ENCODE peak calls at places on chromosomes 11 and 22, in nine cellular contexts. One of them, this sample, is unnamed.

GRCh38 chr22:24134090-24134846 is 47.0 kb upstream of the SUSD2 start:
- DNase-seq in osteoblast: peak
- DNase-seq in cardiac fibroblast: no peak
- DNase-seq in body of pancreas: peak
- DNase-seq in mammary epithelial cell: no peak
- DNase-seq in mesothelial cell of epicardium: no peak
- DNase-seq in AG09309: no peak
- DNase-seq in stomach: peak
- DNase-seq in fibroblast of pulmonary artery: no peak
- DNase-seq in this sample: peak

GRCh38 chr22:49677495-49677889 is 150.2 kb downstream of the BRD1 start:
- DNase-seq in fibroblast of pulmonary artery: no peak
- DNase-seq in cardiac fibroblast: no peak
- DNase-seq in AG09309: no peak
- DNase-seq in mammary epithelial cell: no peak
- DNase-seq in osteoblast: peak
- DNase-seq in mesothelial cell of epicardium: peak
- DNase-seq in stomach: no peak
- DNase-seq in body of pancreas: no peak
- DNase-seq in this sample: no peak

GRCh38 chr11:58334708-58335107 is 24.2 kb downstream of the OR5B17 start:
- DNase-seq in AG09309: peak
- DNase-seq in body of pancreas: no peak
- DNase-seq in cardiac fibroblast: peak
- DNase-seq in stomach: no peak
- DNase-seq in fibroblast of pulmonary artery: peak
- DNase-seq in osteoblast: peak
- DNase-seq in mammary epithelial cell: peak
- DNase-seq in mesothelial cell of epicardium: no peak
- DNase-seq in this sample: no peak

GRCh38 chr11:27820249-27820648 is 120.0 kb upstream of the BDNF start:
- DNase-seq in osteoblast: no peak
- DNase-seq in mesothelial cell of epicardium: no peak
- DNase-seq in stomach: no peak
- DNase-seq in cardiac fibroblast: peak
- DNase-seq in mammary epithelial cell: no peak
- DNase-seq in AG09309: no peak
- DNase-seq in fibroblast of pulmonary artery: no peak
- DNase-seq in body of pancreas: no peak
- DNase-seq in this sample: no peak

GRCh38 chr22:44129614-44129976 is 51.1 kb upstream of the PARVG start:
- DNase-seq in cardiac fibroblast: peak
- DNase-seq in stomach: no peak
- DNase-seq in body of pancreas: no peak
- DNase-seq in osteoblast: peak
- DNase-seq in mesothelial cell of epicardium: no peak
- DNase-seq in mammary epithelial cell: peak
- DNase-seq in fibroblast of pulmonary artery: peak
- DNase-seq in AG09309: no peak
- DNase-seq in this sample: no peak

GRCh38 chr22:32991353-32992115 is 66.6 kb downstream of the SYN3 start:
- DNase-seq in mesothelial cell of epicardium: no peak
- DNase-seq in cardiac fibroblast: peak
- DNase-seq in mammary epithelial cell: peak
- DNase-seq in body of pancreas: no peak
- DNase-seq in fibroblast of pulmonary artery: peak
- DNase-seq in stomach: no peak
- DNase-seq in AG09309: no peak
- DNase-seq in osteoblast: no peak
- DNase-seq in this sample: no peak

GRCh38 chr11:65298131-65298535 is 16.5 kb upstream of the CDC42EP2 start:
- DNase-seq in body of pancreas: peak
- DNase-seq in cardiac fibroblast: peak
- DNase-seq in mammary epithelial cell: no peak
- DNase-seq in stomach: peak
- DNase-seq in fibroblast of pulmonary artery: peak
- DNase-seq in mesothelial cell of epicardium: no peak
- DNase-seq in AG09309: no peak
- DNase-seq in osteoblast: no peak
- DNase-seq in this sample: no peak

GRCh38 chr11:65150513-65151271 is 16.4 kb upstream of the SYVN1 start:
- DNase-seq in AG09309: peak
- DNase-seq in stomach: peak
- DNase-seq in fibroblast of pulmonary artery: peak
- DNase-seq in mammary epithelial cell: peak
- DNase-seq in mesothelial cell of epicardium: peak
- DNase-seq in body of pancreas: peak
- DNase-seq in cardiac fibroblast: peak
- DNase-seq in osteoblast: peak
- DNase-seq in this sample: peak

GRCh38 chr11:12330491-12331231 is 46.7 kb upstream of the PARVA start:
- DNase-seq in body of pancreas: no peak
- DNase-seq in osteoblast: no peak
- DNase-seq in mesothelial cell of epicardium: no peak
- DNase-seq in AG09309: no peak
- DNase-seq in cardiac fibroblast: peak
- DNase-seq in fibroblast of pulmonary artery: no peak
- DNase-seq in stomach: no peak
- DNase-seq in mammary epithelial cell: peak
- DNase-seq in this sample: no peak

GRCh38 chr22:44444341-44445306 is 53.4 kb downstream of the RTL6 start:
- DNase-seq in stomach: no peak
- DNase-seq in AG09309: no peak
- DNase-seq in cardiac fibroblast: no peak
- DNase-seq in fibroblast of pulmonary artery: no peak
- DNase-seq in body of pancreas: no peak
- DNase-seq in osteoblast: peak
- DNase-seq in mesothelial cell of epicardium: no peak
- DNase-seq in mammary epithelial cell: no peak
- DNase-seq in this sample: peak

GRCh38 chr11:126335463-126335760 is 20.1 kb upstream of the ST3GAL4 start:
- DNase-seq in osteoblast: no peak
- DNase-seq in stomach: no peak
- DNase-seq in mesothelial cell of epicardium: no peak
- DNase-seq in body of pancreas: no peak
- DNase-seq in cardiac fibroblast: no peak
- DNase-seq in fibroblast of pulmonary artery: no peak
- DNase-seq in mammary epithelial cell: no peak
- DNase-seq in AG09309: no peak
- DNase-seq in this sample: no peak

GRCh38 chr22:23182289-23183106 is 2.2 kb downstream of the BCR start:
- DNase-seq in fibroblast of pulmonary artery: no peak
- DNase-seq in osteoblast: peak
- DNase-seq in AG09309: no peak
- DNase-seq in mammary epithelial cell: peak
- DNase-seq in mesothelial cell of epicardium: no peak
- DNase-seq in body of pancreas: no peak
- DNase-seq in stomach: no peak
- DNase-seq in cardiac fibroblast: no peak
- DNase-seq in this sample: peak

GRCh38 chr11:20488352-20488751 is 100.8 kb downstream of the PRMT3 start:
- DNase-seq in fibroblast of pulmonary artery: no peak
- DNase-seq in AG09309: no peak
- DNase-seq in body of pancreas: no peak
- DNase-seq in osteoblast: no peak
- DNase-seq in stomach: no peak
- DNase-seq in mesothelial cell of epicardium: no peak
- DNase-seq in mammary epithelial cell: no peak
- DNase-seq in cardiac fibroblast: no peak
- DNase-seq in this sample: no peak

GRCh38 chr11:127766734-127767133 is 766.2 kb upstream of the KIRREL3 start:
- DNase-seq in body of pancreas: no peak
- DNase-seq in mammary epithelial cell: no peak
- DNase-seq in osteoblast: no peak
- DNase-seq in fibroblast of pulmonary artery: no peak
- DNase-seq in AG09309: no peak
- DNase-seq in cardiac fibroblast: no peak
- DNase-seq in stomach: no peak
- DNase-seq in mesothelial cell of epicardium: no peak
- DNase-seq in this sample: no peak

GRCh38 chr22:50546326-50547230 is 879 bp downstream of the KLHDC7B start:
- DNase-seq in mammary epithelial cell: no peak
- DNase-seq in AG09309: no peak
- DNase-seq in fibroblast of pulmonary artery: no peak
- DNase-seq in mesothelial cell of epicardium: no peak
- DNase-seq in stomach: no peak
- DNase-seq in body of pancreas: no peak
- DNase-seq in osteoblast: peak
- DNase-seq in cardiac fibroblast: no peak
- DNase-seq in this sample: no peak

GRCh38 chr22:49365191-49365837 is 462.4 kb downstream of the BRD1 start:
- DNase-seq in stomach: no peak
- DNase-seq in mammary epithelial cell: no peak
- DNase-seq in AG09309: no peak
- DNase-seq in mesothelial cell of epicardium: no peak
- DNase-seq in fibroblast of pulmonary artery: no peak
- DNase-seq in body of pancreas: no peak
- DNase-seq in cardiac fibroblast: no peak
- DNase-seq in osteoblast: peak
- DNase-seq in this sample: no peak

GRCh38 chr22:26568207-26568706 is 21.7 kb downstream of the TPST2 start:
- DNase-seq in stomach: no peak
- DNase-seq in cardiac fibroblast: no peak
- DNase-seq in body of pancreas: no peak
- DNase-seq in osteoblast: no peak
- DNase-seq in AG09309: no peak
- DNase-seq in mammary epithelial cell: peak
- DNase-seq in fibroblast of pulmonary artery: no peak
- DNase-seq in mesothelial cell of epicardium: no peak
- DNase-seq in this sample: peak

GRCh38 chr11:102662607-102663006 is 37.5 kb upstream of the MMP20 start:
- DNase-seq in cardiac fibroblast: no peak
- DNase-seq in stomach: no peak
- DNase-seq in mesothelial cell of epicardium: no peak
- DNase-seq in mammary epithelial cell: no peak
- DNase-seq in fibroblast of pulmonary artery: no peak
- DNase-seq in osteoblast: no peak
- DNase-seq in body of pancreas: no peak
- DNase-seq in AG09309: no peak
- DNase-seq in this sample: no peak

GRCh38 chr11:102666331-102666957 is 39.1 kb downstream of the MMP27 start:
- DNase-seq in osteoblast: peak
- DNase-seq in body of pancreas: peak
- DNase-seq in stomach: no peak
- DNase-seq in AG09309: peak
- DNase-seq in mesothelial cell of epicardium: no peak
- DNase-seq in mammary epithelial cell: peak
- DNase-seq in fibroblast of pulmonary artery: peak
- DNase-seq in cardiac fibroblast: peak
- DNase-seq in this sample: peak

GRCh38 chr11:102661040-102661439 is 35.9 kb upstream of the MMP20 start:
- DNase-seq in osteoblast: no peak
- DNase-seq in mesothelial cell of epicardium: no peak
- DNase-seq in cardiac fibroblast: no peak
- DNase-seq in body of pancreas: no peak
- DNase-seq in stomach: no peak
- DNase-seq in AG09309: no peak
- DNase-seq in fibroblast of pulmonary artery: no peak
- DNase-seq in mammary epithelial cell: no peak
- DNase-seq in this sample: no peak

GRCh38 chr11:102669664-102670063 is 35.9 kb downstream of the MMP27 start:
- DNase-seq in mesothelial cell of epicardium: no peak
- DNase-seq in AG09309: no peak
- DNase-seq in fibroblast of pulmonary artery: no peak
- DNase-seq in mammary epithelial cell: no peak
- DNase-seq in body of pancreas: no peak
- DNase-seq in osteoblast: no peak
- DNase-seq in cardiac fibroblast: peak
- DNase-seq in stomach: no peak
- DNase-seq in this sample: no peak

GRCh38 chr11:102664001-102664752 is 39.0 kb upstream of the MMP20 start:
- DNase-seq in AG09309: no peak
- DNase-seq in mammary epithelial cell: no peak
- DNase-seq in stomach: no peak
- DNase-seq in body of pancreas: no peak
- DNase-seq in cardiac fibroblast: peak
- DNase-seq in mesothelial cell of epicardium: no peak
- DNase-seq in osteoblast: no peak
- DNase-seq in fibroblast of pulmonary artery: peak
- DNase-seq in this sample: peak
- TF ChIP-seq CTCF in AG09309: peak
- TF ChIP-seq CTCF in mammary epithelial cell: peak
- TF ChIP-seq CTCF in stomach: no peak
- TF ChIP-seq CTCF in body of pancreas: no peak
- TF ChIP-seq CTCF in cardiac fibroblast: peak
- TF ChIP-seq CTCF in mesothelial cell of epicardium: no peak
- TF ChIP-seq CTCF in osteoblast: peak
- TF ChIP-seq CTCF in fibroblast of pulmonary artery: peak
- TF ChIP-seq CTCF in this sample: peak

GRCh38 chr11:118910309-118911112 is 15.2 kb downstream of the BCL9L start:
- DNase-seq in stomach: peak
- DNase-seq in mesothelial cell of epicardium: peak
- DNase-seq in fibroblast of pulmonary artery: peak
- DNase-seq in AG09309: peak
- DNase-seq in cardiac fibroblast: peak
- DNase-seq in mammary epithelial cell: peak
- DNase-seq in body of pancreas: peak
- DNase-seq in osteoblast: peak
- DNase-seq in this sample: peak
- TF ChIP-seq CTCF in stomach: no peak
- TF ChIP-seq CTCF in mesothelial cell of epicardium: peak
- TF ChIP-seq CTCF in fibroblast of pulmonary artery: no peak
- TF ChIP-seq CTCF in AG09309: no peak
- TF ChIP-seq CTCF in cardiac fibroblast: no peak
- TF ChIP-seq CTCF in mammary epithelial cell: no peak
- TF ChIP-seq CTCF in body of pancreas: no peak
- TF ChIP-seq CTCF in osteoblast: no peak
- TF ChIP-seq CTCF in this sample: no peak

DNA sequence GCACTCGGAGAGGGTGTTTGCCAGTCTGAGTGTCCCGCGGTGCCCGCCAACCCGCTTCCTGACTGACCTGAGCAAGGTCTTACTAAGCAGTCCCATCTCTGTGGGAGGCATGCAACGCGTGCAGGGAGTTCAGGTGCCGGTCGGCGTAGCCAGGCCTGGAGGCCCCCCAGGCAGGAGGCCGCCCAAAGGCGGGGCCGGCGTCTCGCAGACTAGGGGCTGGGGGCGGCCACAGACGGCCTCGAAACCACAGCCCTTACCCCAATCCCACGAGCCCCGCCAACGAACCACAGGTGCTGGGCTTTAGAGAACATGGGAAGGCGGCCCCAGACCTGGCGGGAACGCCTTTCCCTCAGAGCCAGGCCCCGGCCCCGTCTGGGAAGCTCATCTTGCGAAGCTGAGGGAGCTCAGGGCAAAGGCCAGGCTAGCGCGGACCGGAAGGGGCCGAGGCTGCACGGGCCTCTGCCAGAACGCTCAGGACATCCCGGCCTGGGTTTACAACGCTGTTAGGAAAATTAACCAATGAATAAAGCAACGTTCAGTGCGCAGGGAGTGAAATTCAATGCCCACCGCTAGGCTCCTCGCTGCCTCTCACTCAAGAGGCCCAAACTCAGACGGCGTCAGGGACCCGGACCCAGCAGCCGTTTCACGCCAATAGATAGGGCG is 2.1 kb upstream of the MTFP1 start:
- DNase-seq in AG09309: no peak
- DNase-seq in mammary epithelial cell: peak
- DNase-seq in cardiac fibroblast: no peak
- DNase-seq in osteoblast: no peak
- DNase-seq in mesothelial cell of epicardium: no peak
- DNase-seq in body of pancreas: no peak
- DNase-seq in fibroblast of pulmonary artery: no peak
- DNase-seq in stomach: no peak
- DNase-seq in this sample: peak
- TF ChIP-seq CTCF in AG09309: no peak
- TF ChIP-seq CTCF in mammary epithelial cell: peak
- TF ChIP-seq CTCF in cardiac fibroblast: peak
- TF ChIP-seq CTCF in osteoblast: no peak
- TF ChIP-seq CTCF in mesothelial cell of epicardium: no peak
- TF ChIP-seq CTCF in body of pancreas: no peak
- TF ChIP-seq CTCF in fibroblast of pulmonary artery: no peak
- TF ChIP-seq CTCF in stomach: no peak
- TF ChIP-seq CTCF in this sample: no peak

GRCh38 chr11:61891331-61892084 is at the start of gene FADS3:
- DNase-seq in body of pancreas: peak
- DNase-seq in fibroblast of pulmonary artery: peak
- DNase-seq in stomach: peak
- DNase-seq in mammary epithelial cell: peak
- DNase-seq in osteoblast: peak
- DNase-seq in AG09309: no peak
- DNase-seq in cardiac fibroblast: peak
- DNase-seq in mesothelial cell of epicardium: peak
- DNase-seq in this sample: peak
- TF ChIP-seq CTCF in body of pancreas: no peak
- TF ChIP-seq CTCF in fibroblast of pulmonary artery: no peak
- TF ChIP-seq CTCF in stomach: no peak
- TF ChIP-seq CTCF in mammary epithelial cell: no peak
- TF ChIP-seq CTCF in osteoblast: no peak
- TF ChIP-seq CTCF in AG09309: no peak
- TF ChIP-seq CTCF in cardiac fibroblast: no peak
- TF ChIP-seq CTCF in mesothelial cell of epicardium: no peak
- TF ChIP-seq CTCF in this sample: no peak